ENCODE peak calls at places on chromosomes 12 and 14, in nine cellular contexts. Z, D, M, G, W, K, C, F and N are unnamed samples.

GRCh38 chr14:91888641-91889476 is 21.5 kb upstream of the TC2N start:
- DNase-seq in Z (no peak), D (no peak), M (no peak), G (peak), W (no peak), K (no peak), C (no peak), F (no peak), N (no peak)

GRCh38 chr14:72607386-72608125 is 286.3 kb downstream of the DPF3 start:
- DNase-seq in Z (peak), D (no peak), M (no peak), G (no peak), W (no peak), K (peak), C (no peak), F (no peak), N (no peak)

GRCh38 chr12:131783915-131784541 is 44.2 kb upstream of the MMP17 start:
- DNase-seq in Z (peak), D (no peak), M (no peak), G (peak), W (peak), K (peak), C (peak), F (no peak), N (no peak)

GRCh38 chr12:124097681-124098080 is 124.7 kb downstream of the ZNF664 start:
- DNase-seq in Z (peak), D (no peak), M (no peak), G (peak), W (no peak), K (no peak), C (no peak), F (no peak), N (no peak)

GRCh38 chr14:70836946-70837345 is 27.6 kb upstream of the MAP3K9 start:
- DNase-seq in Z (no peak), D (no peak), M (no peak), G (no peak), W (no peak), K (no peak), C (no peak), F (no peak), N (no peak)

GRCh38 chr14:35399083-35399807 is 5.3 kb downstream of the NFKBIA start:
- DNase-seq in Z (no peak), D (no peak), M (no peak), G (no peak), W (no peak), K (no peak), C (no peak), F (no peak), N (no peak)

GRCh38 chr14:77143071-77143470 is 1.5 kb upstream of the ZDHHC22 start:
- DNase-seq in Z (no peak), D (peak), M (no peak), G (no peak), W (no peak), K (no peak), C (no peak), F (no peak), N (no peak)

GRCh38 chr12:17264603-17265002 is 658.6 kb upstream of the LMO3 start:
- DNase-seq in Z (no peak), D (no peak), M (no peak), G (no peak), W (no peak), K (no peak), C (no peak), F (no peak), N (no peak)

GRCh38 chr12:99658950-99659349 is 11.4 kb downstream of the GARIN6 start:
- DNase-seq in Z (no peak), D (no peak), M (no peak), G (no peak), W (peak), K (no peak), C (no peak), F (no peak), N (no peak)

GRCh38 chr14:54177861-54178591 is 218.8 kb upstream of the CDKN3 start:
- DNase-seq in Z (peak), D (no peak), M (no peak), G (peak), W (no peak), K (no peak), C (no peak), F (no peak), N (no peak)

GRCh38 chr12:121933522-121934317 is 15.3 kb downstream of the CFAP251 start:
- DNase-seq in Z (peak), D (no peak), M (no peak), G (no peak), W (no peak), K (no peak), C (no peak), F (no peak), N (no peak)

GRCh38 chr14:84874436-84874835 is 655.5 kb upstream of the FLRT2 start:
- DNase-seq in Z (no peak), D (no peak), M (no peak), G (no peak), W (no peak), K (no peak), C (no peak), F (no peak), N (no peak)

GRCh38 chr12:21073822-21074460 is 57.1 kb upstream of the SLCO1B1 start:
- DNase-seq in Z (no peak), D (no peak), M (no peak), G (peak), W (peak), K (no peak), C (no peak), F (peak), N (no peak)

GRCh38 chr12:40474630-40475029 is 217.6 kb upstream of the CNTN1 start:
- DNase-seq in Z (no peak), D (no peak), M (no peak), G (no peak), W (no peak), K (no peak), C (no peak), F (no peak), N (no peak)

GRCh38 chr12:46786774-46787173 is 39.0 kb downstream of the SLC38A4 start:
- DNase-seq in Z (peak), D (no peak), M (no peak), G (peak), W (no peak), K (peak), C (no peak), F (no peak), N (no peak)

GRCh38 chr12:92928431-92928961 is 599 bp downstream of the EEA1 start:
- DNase-seq in Z (peak), D (peak), M (peak), G (peak), W (no peak), K (no peak), C (peak), F (peak), N (peak)

GRCh38 chr14:83251402-83251801 is 1717.7 kb upstream of the SEL1L start:
- DNase-seq in Z (no peak), D (no peak), M (no peak), G (no peak), W (no peak), K (no peak), C (no peak), F (no peak), N (no peak)

GRCh38 chr14:75821828-75822521 is 159.8 kb downstream of the TGFB3 start:
- DNase-seq in Z (peak), D (no peak), M (no peak), G (no peak), W (peak), K (peak), C (no peak), F (no peak), N (no peak)

GRCh38 chr12:98352218-98352811 is 163.1 kb upstream of the TMPO start:
- DNase-seq in Z (peak), D (no peak), M (no peak), G (peak), W (peak), K (peak), C (no peak), F (no peak), N (no peak)

GRCh38 chr14:80152166-80152565 is 59.1 kb downstream of the DIO2 start:
- DNase-seq in Z (no peak), D (no peak), M (no peak), G (no peak), W (no peak), K (no peak), C (no peak), F (no peak), N (no peak)

GRCh38 chr12:86331012-86331411 is 74.8 kb upstream of the MGAT4C start:
- DNase-seq in Z (no peak), D (no peak), M (no peak), G (no peak), W (no peak), K (no peak), C (no peak), F (no peak), N (no peak)

GRCh38 chr12:57243521-57244305 is 7.3 kb downstream of the STAC3 start:
- DNase-seq in Z (peak), D (peak), M (peak), G (peak), W (peak), K (peak), C (peak), F (peak), N (no peak)

GRCh38 chr14:90924618-90925345 is 108.6 kb upstream of the TTC7B start:
- DNase-seq in Z (peak), D (no peak), M (no peak), G (peak), W (no peak), K (no peak), C (no peak), F (no peak), N (no peak)

GRCh38 chr12:75868501-75868900 is 163.1 kb downstream of the PHLDA1 start:
- DNase-seq in Z (no peak), D (no peak), M (no peak), G (peak), W (no peak), K (no peak), C (no peak), F (no peak), N (no peak)

GRCh38 chr14:31445703-31446102 is 11.6 kb downstream of the DTD2 start:
- DNase-seq in Z (no peak), D (no peak), M (no peak), G (no peak), W (no peak), K (no peak), C (no peak), F (no peak), N (no peak)

GRCh38 chr14:85233756-85234545 is 296.0 kb upstream of the FLRT2 start:
- DNase-seq in Z (peak), D (no peak), M (no peak), G (peak), W (no peak), K (peak), C (no peak), F (no peak), N (no peak)

GRCh38 chr14:96586056-96586455 is 83.9 kb downstream of the PAPOLA start:
- DNase-seq in Z (no peak), D (peak), M (no peak), G (no peak), W (no peak), K (no peak), C (no peak), F (no peak), N (no peak)

GRCh38 chr12:26274441-26275312 is 79.3 kb downstream of the SSPN start:
- DNase-seq in Z (peak), D (peak), M (peak), G (peak), W (peak), K (peak), C (peak), F (peak), N (peak)

GRCh38 chr14:97010491-97011160 is 213.4 kb downstream of the VRK1 start:
- DNase-seq in Z (no peak), D (no peak), M (no peak), G (no peak), W (no peak), K (no peak), C (no peak), F (no peak), N (no peak)

GRCh38 chr12:95115641-95116040 is 42.2 kb upstream of the NR2C1 start:
- DNase-seq in Z (peak), D (no peak), M (no peak), G (no peak), W (no peak), K (no peak), C (no peak), F (no peak), N (no peak)

GRCh38 chr14:106024983-106025604 is 498.7 kb downstream of the TMEM121 start:
- DNase-seq in Z (no peak), D (no peak), M (no peak), G (no peak), W (no peak), K (no peak), C (no peak), F (peak), N (no peak)

GRCh38 chr14:104362761-104363605 is 216.6 kb upstream of the C14orf180 start:
- DNase-seq in Z (no peak), D (peak), M (no peak), G (no peak), W (no peak), K (no peak), C (no peak), F (peak), N (peak)

GRCh38 chr14:100865682-100866591 is 37.6 kb downstream of the RTL1 start:
- DNase-seq in Z (no peak), D (peak), M (no peak), G (no peak), W (no peak), K (no peak), C (no peak), F (peak), N (peak)

GRCh38 chr12:26790645-26790994 is 42.4 kb downstream of the ITPR2 start:
- DNase-seq in Z (peak), D (no peak), M (no peak), G (no peak), W (no peak), K (no peak), C (no peak), F (no peak), N (no peak)

GRCh38 chr12:109463776-109464175 is 13.3 kb downstream of the KCTD10 start:
- DNase-seq in Z (no peak), D (peak), M (no peak), G (no peak), W (no peak), K (no peak), C (no peak), F (no peak), N (no peak)

GRCh38 chr14:86027990-86028389 is 498.0 kb downstream of the FLRT2 start:
- DNase-seq in Z (no peak), D (no peak), M (no peak), G (no peak), W (no peak), K (no peak), C (no peak), F (no peak), N (no peak)

GRCh38 chr14:94360945-94361565 is 27.3 kb downstream of the SERPINA1 start:
- DNase-seq in Z (no peak), D (no peak), M (no peak), G (no peak), W (no peak), K (no peak), C (no peak), F (no peak), N (no peak)

DNA sequence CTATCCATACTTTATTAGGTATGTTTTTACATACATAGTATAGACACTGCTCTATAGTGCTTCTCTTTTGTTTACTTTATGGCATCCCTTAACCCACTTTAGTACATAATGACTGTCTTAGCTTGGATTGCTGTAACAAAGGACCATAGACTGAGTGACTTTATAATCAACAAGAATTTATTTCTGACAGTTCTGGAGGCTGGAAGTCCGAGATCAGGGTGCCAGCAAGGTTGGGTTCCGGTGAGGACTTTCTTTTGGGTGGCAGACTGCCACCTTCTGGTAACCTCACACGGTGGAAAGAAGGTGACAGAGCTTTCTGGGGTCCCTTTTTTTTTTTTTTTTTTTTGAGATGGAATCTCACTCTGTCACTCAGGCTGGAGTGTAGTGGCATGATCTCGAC is 48.6 kb upstream of the PPM1H start:
- DNase-seq in Z (no peak), D (no peak), M (no peak), G (no peak), W (peak), K (no peak), C (no peak), F (no peak), N (no peak)
- TF ChIP-seq CTCF in Z (no peak), D (peak), M (no peak), G (no peak), W (peak), K (peak), C (no peak), F (peak), N (no peak)

DNA sequence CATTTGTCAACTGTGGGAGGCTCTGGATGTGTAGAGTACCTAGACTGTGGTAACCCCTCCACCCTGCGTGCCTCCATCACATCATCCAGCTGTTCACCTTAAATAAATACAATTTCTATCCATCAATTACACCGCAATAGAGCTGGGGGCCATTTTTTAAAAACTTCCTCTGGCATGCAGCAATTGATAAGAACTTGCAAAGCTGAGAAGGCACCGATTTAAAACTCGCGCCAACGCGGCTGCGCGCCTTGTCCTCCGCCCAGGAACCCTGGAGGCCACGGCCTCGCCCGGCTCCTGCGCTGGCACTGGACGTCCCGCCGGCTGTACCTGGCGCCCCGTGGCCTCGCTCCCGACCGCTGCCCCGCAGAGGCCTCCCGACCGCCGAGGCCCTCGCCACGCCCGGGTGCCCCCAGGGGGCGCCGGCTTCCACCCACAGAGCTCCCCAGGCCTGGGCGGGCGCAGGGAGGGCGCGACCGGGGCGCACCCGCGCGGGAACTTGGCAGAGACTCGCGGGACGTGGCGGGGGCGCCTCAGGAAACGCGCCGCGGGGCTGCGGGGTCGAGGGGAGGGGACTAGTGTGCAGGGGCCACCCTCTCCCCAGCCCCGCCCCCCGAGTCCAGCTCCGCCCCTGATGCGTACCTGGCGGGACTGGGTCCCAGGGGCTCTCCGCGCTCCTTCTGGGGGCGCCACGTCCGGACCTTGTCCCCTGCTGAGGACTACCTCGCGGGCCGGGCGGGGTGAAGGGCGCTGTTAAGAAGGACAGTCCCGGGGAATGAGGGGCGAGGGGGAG is 65.6 kb downstream of the TNFAIP2 start:
- DNase-seq in Z (peak), D (peak), M (no peak), G (peak), W (no peak), K (no peak), C (peak), F (peak), N (no peak)
- TF ChIP-seq CTCF in Z (peak), D (peak), M (peak), G (peak), W (no peak), K (peak), C (no peak), F (peak), N (peak)

GRCh38 chr12:45260481-45260824 is 44.6 kb downstream of the ANO6 start:
- DNase-seq in Z (no peak), D (no peak), M (no peak), G (no peak), W (no peak), K (no peak), C (no peak), F (no peak), N (no peak)

GRCh38 chr12:45254254-45254653 is 38.4 kb downstream of the ANO6 start:
- DNase-seq in Z (no peak), D (no peak), M (no peak), G (no peak), W (no peak), K (no peak), C (no peak), F (no peak), N (no peak)

GRCh38 chr12:45259732-45260480 is 44.0 kb downstream of the ANO6 start:
- DNase-seq in Z (peak), D (no peak), M (no peak), G (peak), W (no peak), K (peak), C (no peak), F (no peak), N (no peak)

GRCh38 chr12:45260854-45261253 is 45.0 kb downstream of the ANO6 start:
- DNase-seq in Z (no peak), D (no peak), M (no peak), G (no peak), W (no peak), K (no peak), C (no peak), F (no peak), N (no peak)

DNA sequence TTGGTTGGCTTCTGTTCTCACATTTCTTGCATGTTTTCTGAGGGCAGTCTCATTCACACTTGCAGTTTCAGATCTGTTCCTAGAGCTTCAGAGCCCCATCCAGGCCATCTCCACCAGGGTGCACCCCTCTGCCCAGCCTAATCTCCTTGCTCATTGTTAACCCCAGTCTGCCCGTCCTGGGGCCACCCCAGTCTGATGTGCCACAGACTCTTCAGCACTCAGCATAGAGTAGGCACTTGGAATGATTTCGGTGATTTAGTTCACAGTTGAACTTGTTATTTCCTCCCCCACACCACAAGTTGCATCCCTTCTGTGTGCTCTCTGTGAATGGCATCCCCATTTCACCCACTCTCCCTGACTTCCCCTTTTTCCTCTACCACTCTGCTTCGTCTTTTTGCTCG is 41.3 kb downstream of the ANO6 start:
- DNase-seq in Z (no peak), D (no peak), M (no peak), G (no peak), W (no peak), K (no peak), C (peak), F (no peak), N (no peak)
- TF ChIP-seq CTCF in Z (no peak), D (no peak), M (no peak), G (no peak), W (no peak), K (no peak), C (no peak), F (no peak), N (no peak)

DNA sequence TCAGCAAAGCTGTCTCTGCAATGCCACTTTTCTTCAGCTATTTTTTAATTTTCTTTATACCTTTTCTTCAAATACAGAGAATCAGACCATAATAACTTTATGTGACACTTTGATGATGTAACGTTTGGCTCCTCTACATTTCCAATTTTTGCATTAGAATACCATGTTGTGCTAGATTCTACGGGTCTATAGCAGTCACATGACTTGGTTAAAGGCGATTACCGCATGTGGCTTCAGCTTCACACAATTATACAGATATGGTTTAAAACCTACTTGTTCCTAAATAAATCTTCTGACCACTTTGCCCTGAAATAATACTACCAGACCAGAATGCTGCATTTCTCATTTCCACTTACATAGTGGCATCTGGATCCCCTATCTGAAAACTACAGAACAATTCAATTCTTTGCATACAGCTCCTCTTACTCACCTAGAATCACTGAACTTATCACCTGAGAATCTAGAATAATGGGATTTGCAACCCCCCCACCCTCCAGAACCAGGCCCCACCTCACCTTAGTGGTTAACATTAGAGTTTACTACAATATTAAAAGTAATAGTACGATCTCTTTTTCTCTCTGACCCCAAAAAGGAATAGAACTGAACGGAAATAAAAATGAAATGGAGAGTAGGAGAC is 1.3 kb downstream of the MAX start:
- DNase-seq in Z (no peak), D (no peak), M (no peak), G (peak), W (no peak), K (no peak), C (no peak), F (no peak), N (no peak)
- TF ChIP-seq CTCF in Z (no peak), D (no peak), M (no peak), G (no peak), W (no peak), K (no peak), C (no peak), F (no peak), N (no peak)